ENCODE peak calls at places on chromosome 16, in four cellular contexts. D, X, N and L are unnamed samples.

GRCh38 chr16:86508028-86508946 is 2.0 kb upstream of the FOXF1 start:
- DNase-seq in X (no peak), D (no peak), N (no peak), L (no peak)

GRCh38 chr16:50634090-50634489 is 47.0 kb downstream of the SNX20 start:
- DNase-seq in N (no peak), D (no peak), X (no peak), L (no peak)

GRCh38 chr16:30488764-30489595 is 16.4 kb downstream of the ITGAL start:
- DNase-seq in D (no peak), X (no peak), N (no peak), L (no peak)

GRCh38 chr16:8634991-8635736 is 13.7 kb downstream of the METTL22 start:
- DNase-seq in D (no peak), X (no peak), N (peak; percentile 48), L (no peak)

GRCh38 chr16:49780436-49780835 is 75.5 kb downstream of the ZNF423 start:
- DNase-seq in D (no peak), N (no peak), X (no peak), L (no peak)

GRCh38 chr16:89958068-89958467 is 9.5 kb downstream of the DEF8 start:
- DNase-seq in N (peak; percentile 58), D (no peak), X (no peak), L (no peak)

GRCh38 chr16:83733301-83733700 is 74.5 kb upstream of the HSBP1 start:
- DNase-seq in N (no peak), D (no peak), X (no peak), L (no peak)

GRCh38 chr16:87319997-87320491 is 2.9 kb upstream of the C16orf95 start:
- DNase-seq in X (no peak), D (no peak), N (no peak), L (no peak)

GRCh38 chr16:85963746-85964370 is 64.9 kb downstream of the IRF8 start:
- DNase-seq in N (no peak), D (no peak), X (no peak), L (no peak)

GRCh38 chr16:21276090-21276489 is 2.0 kb downstream of the CRYM start:
- DNase-seq in X (no peak), N (no peak), D (no peak), L (no peak)

GRCh38 chr16:75385507-75386152 is 47.7 kb downstream of the CFDP1 start:
- DNase-seq in D (peak; percentile 61), N (peak; percentile 21), X (no peak), L (no peak)

GRCh38 chr16:35252356-35252936 is 1793.0 kb downstream of the TP53TG3F start:
- DNase-seq in D (no peak), N (no peak), X (no peak), L (no peak)

GRCh38 chr16:2053211-2053610 is 5.4 kb downstream of the TSC2 start:
- DNase-seq in N (no peak), D (no peak), X (no peak), L (no peak)

GRCh38 chr16:3643095-3643730 is 11.3 kb upstream of the DNASE1 start:
- DNase-seq in N (no peak), X (no peak), D (peak; percentile 17), L (no peak)

GRCh38 chr16:48102083-48103008 is 53.4 kb downstream of the ABCC12 start:
- DNase-seq in N (no peak), D (no peak), X (no peak), L (no peak)

GRCh38 chr16:31455601-31456314 is 3.5 kb upstream of the ARMC5 start:
- DNase-seq in D (no peak), N (no peak), X (no peak), L (no peak)

GRCh38 chr16:87172632-87173031 is 144.6 kb downstream of the C16orf95 start:
- DNase-seq in N (no peak), X (no peak), D (no peak), L (no peak)

GRCh38 chr16:81136331-81137011 is 40.3 kb upstream of the GCSH start:
- DNase-seq in X (no peak), D (no peak), N (no peak), L (no peak)

GRCh38 chr16:67244387-67245188 is 2.7 kb downstream of the FHOD1 start:
- DNase-seq in X (peak; percentile 49), N (peak; percentile 80), D (peak; percentile 87), L (peak; percentile 42)

GRCh38 chr16:57556941-57557541 is 14.6 kb downstream of the ADGRG5 start:
- DNase-seq in N (no peak), X (no peak), D (no peak), L (no peak)

GRCh38 chr16:19884021-19884485 is 595 bp downstream of the GPRC5B start:
- DNase-seq in N (no peak), D (no peak), X (no peak), L (no peak)

GRCh38 chr16:20822451-20823128 is 16.3 kb downstream of the REXO5 start:
- DNase-seq in N (no peak), D (no peak), X (no peak), L (no peak)

GRCh38 chr16:23608194-23608593 is 12.1 kb upstream of the NDUFAB1 start:
- DNase-seq in D (no peak), X (no peak), N (no peak), L (no peak)

GRCh38 chr16:57108432-57108831 is 16.0 kb downstream of the CPNE2 start:
- DNase-seq in X (no peak), N (no peak), D (no peak), L (no peak)

GRCh38 chr16:68003031-68003430 is 3.7 kb upstream of the DPEP2 start:
- DNase-seq in D (no peak), N (no peak), X (no peak), L (no peak)

GRCh38 chr16:83515395-83515794 is 292.4 kb upstream of the HSBP1 start:
- DNase-seq in X (no peak), N (no peak), D (no peak), L (no peak)

GRCh38 chr16:23509763-23510153 is 536 bp downstream of the GGA2 start:
- DNase-seq in X (peak; percentile 6), D (no peak), N (no peak), L (peak; percentile 61)

GRCh38 chr16:81996664-81997529 is 14.4 kb downstream of the SDR42E1 start:
- DNase-seq in N (peak; percentile 51), X (no peak), D (no peak), L (no peak)

GRCh38 chr16:88078111-88078775 is 127.0 kb downstream of the BANP start:
- DNase-seq in D (no peak), N (no peak), X (no peak), L (no peak)

GRCh38 chr16:13956635-13957196 is 36.8 kb downstream of the ERCC4 start:
- DNase-seq in X (no peak), N (no peak), D (peak; percentile 57), L (no peak)

GRCh38 chr16:27417047-27417671 is 15.2 kb downstream of the IL21R start:
- DNase-seq in D (no peak), X (no peak), N (no peak), L (peak; percentile 9)

GRCh38 chr16:68299571-68300453 is 10.9 kb downstream of the SLC7A6OS start:
- DNase-seq in D (no peak), X (no peak), N (no peak), L (no peak)

GRCh38 chr16:19856120-19856519 is 28.5 kb downstream of the GPRC5B start:
- DNase-seq in X (no peak), D (no peak), N (no peak), L (no peak)

GRCh38 chr16:22924492-22924891 is 110.5 kb downstream of the HS3ST2 start:
- DNase-seq in N (no peak), X (no peak), D (no peak), L (no peak)

GRCh38 chr16:86517652-86518258 is 7.4 kb downstream of the FOXF1 start:
- DNase-seq in N (peak; percentile 73), D (peak; percentile 79), X (no peak), L (no peak)